ENCODE peak calls at places on chromosomes 11 and 22, in nine cellular contexts. U is activated naive CD8-positive, alpha-beta T cell treated with anti-CD3 and anti-CD28 coated beads for 36 hours; Q is activated CD8-positive, alpha-beta memory T cell treated with anti-CD3 and anti-CD28 coated beads, Interleukin-2, amount 10 ng/mL, durations not matched to agents 7 days and 5 days; O is AG04450; M is NCI-H1105; K is Calu3; Y is body of pancreas; G is neuronal stem cell; V is GM04503. W is an unnamed sample.

GRCh38 chr11:77188323-77188911 is 60.4 kb downstream of the MYO7A start:
- DNase-seq in U (peak), Q (peak), O (peak), M (peak), K (peak), Y (peak), G (peak), V (peak), W (no peak)

GRCh38 chr11:96221244-96222070 is 121.5 kb downstream of the MAML2 start:
- DNase-seq in U (no peak), Q (no peak), O (no peak), M (no peak), K (no peak), Y (no peak), G (no peak), V (no peak), W (no peak)

GRCh38 chr11:62909107-62909894 is 11.9 kb downstream of the CHRM1 start:
- DNase-seq in U (peak), Q (no peak), O (peak), M (peak), K (peak), Y (peak), G (peak), V (no peak), W (no peak)

GRCh38 chr22:39253427-39254070 is 8.8 kb upstream of the PDGFB start:
- DNase-seq in U (peak), Q (peak), O (peak), M (peak), K (peak), Y (peak), G (no peak), V (peak), W (peak)

GRCh38 chr11:88202498-88202897 is 27.3 kb upstream of the RAB38 start:
- DNase-seq in U (no peak), Q (no peak), O (no peak), M (no peak), K (no peak), Y (no peak), G (no peak), V (no peak), W (no peak)

GRCh38 chr22:22201185-22201924 is 43.2 kb upstream of the VPREB1 start:
- DNase-seq in U (peak), Q (peak), O (peak), M (no peak), K (peak), Y (peak), G (peak), V (no peak), W (peak)

GRCh38 chr22:22463855-22464540 is 44.5 kb downstream of the ZNF280B start:
- DNase-seq in U (peak), Q (peak), O (peak), M (peak), K (peak), Y (peak), G (peak), V (no peak), W (no peak)

GRCh38 chr11:65625628-65626342 is 10.2 kb downstream of the PCNX3 start:
- DNase-seq in U (peak), Q (peak), O (no peak), M (no peak), K (peak), Y (peak), G (no peak), V (no peak), W (no peak)

GRCh38 chr11:66248903-66249302 is 19.5 kb upstream of the RAB1B start:
- DNase-seq in U (no peak), Q (no peak), O (no peak), M (no peak), K (no peak), Y (no peak), G (no peak), V (no peak), W (no peak)

GRCh38 chr11:64831411-64831891 is 13.0 kb downstream of the CDC42BPG start:
- DNase-seq in U (no peak), Q (no peak), O (no peak), M (no peak), K (no peak), Y (no peak), G (no peak), V (no peak), W (no peak)

GRCh38 chr11:12696911-12697581 is 22.8 kb downstream of the TEAD1 start:
- DNase-seq in U (no peak), Q (no peak), O (no peak), M (peak), K (no peak), Y (no peak), G (no peak), V (no peak), W (no peak)

GRCh38 chr11:9852465-9852864 is 188.6 kb downstream of the SWAP70 start:
- DNase-seq in U (no peak), Q (no peak), O (no peak), M (no peak), K (no peak), Y (no peak), G (no peak), V (no peak), W (peak)

GRCh38 chr11:117925198-117925925 is 3.8 kb downstream of the TMPRSS13 start:
- DNase-seq in U (no peak), Q (no peak), O (no peak), M (no peak), K (no peak), Y (no peak), G (no peak), V (no peak), W (no peak)

GRCh38 chr22:49967333-49968241 is 7.0 kb downstream of the PIM3 start:
- DNase-seq in U (no peak), Q (peak), O (no peak), M (no peak), K (no peak), Y (peak), G (no peak), V (no peak), W (no peak)

GRCh38 chr11:46120711-46121327 is 435 bp downstream of the PHF21A start:
- DNase-seq in U (peak), Q (no peak), O (peak), M (peak), K (peak), Y (peak), G (peak), V (peak), W (peak)

GRCh38 chr22:44818727-44819126 is 66.4 kb downstream of the ARHGAP8 start:
- DNase-seq in U (no peak), Q (no peak), O (no peak), M (no peak), K (no peak), Y (no peak), G (no peak), V (no peak), W (no peak)

GRCh38 chr22:47194476-47195155 is 432.2 kb downstream of the TBC1D22A start:
- DNase-seq in U (no peak), Q (no peak), O (no peak), M (no peak), K (no peak), Y (no peak), G (no peak), V (no peak), W (no peak)

GRCh38 chr11:119551726-119552510 is 128.9 kb upstream of the THY1 start:
- DNase-seq in U (no peak), Q (no peak), O (no peak), M (no peak), K (no peak), Y (no peak), G (no peak), V (no peak), W (no peak)

GRCh38 chr11:35112846-35113105 is 26.2 kb upstream of the CD44 start:
- DNase-seq in U (no peak), Q (no peak), O (no peak), M (no peak), K (no peak), Y (no peak), G (no peak), V (no peak), W (no peak)

GRCh38 chr11:70270104-70270876 is at the start of gene PPFIA1:
- DNase-seq in U (peak), Q (peak), O (peak), M (peak), K (peak), Y (peak), G (peak), V (peak), W (peak)

GRCh38 chr11:111644922-111645321 is 42.7 kb downstream of the SIK2 start:
- DNase-seq in U (no peak), Q (no peak), O (no peak), M (no peak), K (no peak), Y (no peak), G (no peak), V (no peak), W (no peak)

GRCh38 chr22:38471237-38471636 is 3.3 kb downstream of the KDELR3 start:
- DNase-seq in U (no peak), Q (no peak), O (no peak), M (no peak), K (no peak), Y (no peak), G (no peak), V (no peak), W (no peak)

GRCh38 chr11:73477518-73477917 is 101.3 kb downstream of the RELT start:
- DNase-seq in U (no peak), Q (no peak), O (no peak), M (no peak), K (no peak), Y (no peak), G (no peak), V (no peak), W (no peak)

GRCh38 chr11:95045791-95046190 is 3.4 kb upstream of the KDM4F start:
- DNase-seq in U (no peak), Q (no peak), O (no peak), M (no peak), K (no peak), Y (no peak), G (no peak), V (no peak), W (no peak)

GRCh38 chr11:86116996-86117705 is 48.3 kb upstream of the PICALM start:
- DNase-seq in U (no peak), Q (no peak), O (no peak), M (no peak), K (no peak), Y (no peak), G (no peak), V (no peak), W (no peak)

GRCh38 chr11:129573161-129573560 is 197.5 kb downstream of the BARX2 start:
- DNase-seq in U (no peak), Q (no peak), O (no peak), M (no peak), K (no peak), Y (no peak), G (no peak), V (no peak), W (no peak)

GRCh38 chr11:92246637-92247036 is 22.0 kb downstream of the FAT3 start:
- DNase-seq in U (no peak), Q (no peak), O (no peak), M (no peak), K (no peak), Y (no peak), G (no peak), V (no peak), W (no peak)